ENCODE peak calls at places on chromosome 15, in seven cellular contexts. M is bronchial epithelial cell; V is CD4-positive, alpha-beta memory T cell; H is activated T-helper 1 cell treated with Interleukin-2 at 50 U/mL for 16 hours; R is T-helper 2 cell; S is HCT116; G is omental fat pad. Q is an unnamed sample.
A peak's percentile ranks its signal among the peaks of the same experiment; 100 is the strongest.

GRCh38 chr15:67010898-67011619 is 54.3 kb upstream of the SMAD3 start:
- DNase-seq in M (no peak), V (no peak), H (no peak), R (no peak), S (no peak), G (no peak), Q (no peak)

GRCh38 chr15:90592144-90592887 is 62.6 kb downstream of the CRTC3 start:
- DNase-seq in M (peak; percentile 79), V (no peak), H (no peak), R (no peak), S (no peak), G (no peak), Q (no peak)

GRCh38 chr15:44537728-44538240 is 837 bp downstream of the EIF3J start:
- DNase-seq in M (peak; percentile 30), V (peak; percentile 24), H (no peak), R (peak; percentile 71), S (no peak), G (no peak), Q (no peak)

GRCh38 chr15:96349933-96350292 is 19.4 kb downstream of the NR2F2 start:
- DNase-seq in M (no peak), V (no peak), H (no peak), R (no peak), S (no peak), G (no peak), Q (no peak)

GRCh38 chr15:100115711-100116090 is 226.1 kb downstream of the ADAMTS17 start:
- DNase-seq in M (peak; percentile 79), V (no peak), H (no peak), R (no peak), S (no peak), G (no peak), Q (no peak)

GRCh38 chr15:94294556-94294955 is 63.2 kb downstream of the MCTP2 start:
- DNase-seq in M (no peak), V (no peak), H (no peak), R (no peak), S (no peak), G (no peak), Q (no peak)

GRCh38 chr15:101052031-101052620 is 133.0 kb downstream of the LRRK1 start:
- DNase-seq in M (no peak), V (no peak), H (no peak), R (no peak), S (no peak), G (no peak), Q (no peak)

GRCh38 chr15:59371458-59372351 is 966 bp downstream of the MYO1E start:
- DNase-seq in M (no peak), V (no peak), H (no peak), R (peak; percentile 7), S (no peak), G (no peak), Q (no peak)

GRCh38 chr15:38605744-38606143 is 41.1 kb upstream of the RASGRP1 start:
- DNase-seq in M (no peak), V (no peak), H (no peak), R (no peak), S (no peak), G (no peak), Q (no peak)

GRCh38 chr15:46607103-46607502 is 972.3 kb downstream of the SQOR start:
- DNase-seq in M (no peak), V (no peak), H (no peak), R (no peak), S (no peak), G (no peak), Q (no peak)

GRCh38 chr15:96585634-96586386 is 255.3 kb downstream of the NR2F2 start:
- DNase-seq in M (peak; percentile 7), V (no peak), H (no peak), R (no peak), S (no peak), G (no peak), Q (no peak)

GRCh38 chr15:52144656-52145055 is 32.1 kb upstream of the BCL2L10 start:
- DNase-seq in M (peak; percentile 42), V (no peak), H (no peak), R (no peak), S (no peak), G (no peak), Q (no peak)

GRCh38 chr15:96344120-96344705 is 13.7 kb downstream of the NR2F2 start:
- DNase-seq in M (no peak), V (no peak), H (no peak), R (no peak), S (no peak), G (no peak), Q (no peak)

GRCh38 chr15:78059110-78059839 is 18.2 kb downstream of the TBC1D2B start:
- DNase-seq in M (peak; percentile 63), V (no peak), H (no peak), R (no peak), S (no peak), G (no peak), Q (no peak)

GRCh38 chr15:90749754-90750153 is 32.6 kb downstream of the BLM start:
- DNase-seq in M (no peak), V (no peak), H (no peak), R (peak; percentile 84), S (no peak), G (no peak), Q (no peak)

GRCh38 chr15:57565326-57565725 is 26.4 kb upstream of the MYZAP start:
- DNase-seq in M (peak; percentile 58), V (peak; percentile 76), H (peak; percentile 9), R (peak; percentile 33), S (no peak), G (no peak), Q (no peak)

GRCh38 chr15:52331490-52332240 is 36.1 kb upstream of the MYO5C start:
- DNase-seq in M (peak; percentile 73), V (peak; percentile 74), H (peak; percentile 25), R (peak; percentile 93), S (peak; percentile 10), G (no peak), Q (no peak)

GRCh38 chr15:89828324-89829145 is 13.9 kb upstream of the ANPEP start:
- DNase-seq in M (no peak), V (no peak), H (no peak), R (no peak), S (no peak), G (no peak), Q (no peak)

GRCh38 chr15:97009036-97009555 is 678.6 kb downstream of the NR2F2 start:
- DNase-seq in M (peak; percentile 1), V (no peak), H (no peak), R (no peak), S (no peak), G (no peak), Q (no peak)

GRCh38 chr15:76169013-76169412 is 109.2 kb downstream of the TMEM266 start:
- DNase-seq in M (peak; percentile 38), V (no peak), H (no peak), R (peak; percentile 45), S (no peak), G (no peak), Q (no peak)

GRCh38 chr15:80549191-80549590 is 145.0 kb downstream of the ARNT2 start:
- DNase-seq in M (peak; percentile 52), V (no peak), H (no peak), R (no peak), S (no peak), G (no peak), Q (no peak)

GRCh38 chr15:55060831-55061230 is 135.9 kb downstream of the RSL24D1 start:
- DNase-seq in M (no peak), V (no peak), H (no peak), R (no peak), S (no peak), G (no peak), Q (no peak)

Q was measured in activated B cell treated with CpG ODN at 0.5 μM for 24 hours.